ENCODE peak calls at places on chromosomes 13 and 19, in nine cellular contexts. O, Z, E, N, T, P, U, X and G are unnamed samples.

GRCh38 chr13:112254061-112254818 is 121.9 kb upstream of the SPACA7 start:
- DNase-seq in O (peak; percentile 63), Z (no peak), E (no peak), N (no peak), T (no peak), P (no peak), U (no peak), X (no peak), G (no peak)

GRCh38 chr13:21015284-21015683 is 46.1 kb downstream of the LATS2 start:
- DNase-seq in O (no peak), Z (no peak), E (peak; percentile 54), N (no peak), T (no peak), P (no peak), U (no peak), X (no peak), G (no peak)

GRCh38 chr19:49908480-49909420 is 12.1 kb upstream of the IL4I1 start:
- DNase-seq in O (no peak), Z (no peak), E (no peak), N (no peak), T (no peak), P (no peak), U (no peak), X (no peak), G (no peak)

GRCh38 chr19:10317857-10318462 is 2.1 kb upstream of the FDX2 start:
- DNase-seq in O (no peak), Z (no peak), E (no peak), N (no peak), T (no peak), P (no peak), U (no peak), X (no peak), G (no peak)

GRCh38 chr19:49793561-49793840 is 19.6 kb downstream of the FUZ start:
- DNase-seq in O (no peak), Z (no peak), E (no peak), N (no peak), T (peak; percentile 42), P (no peak), U (no peak), X (no peak), G (no peak)

GRCh38 chr13:99214691-99215090 is 14.0 kb downstream of the UBAC2 start:
- DNase-seq in O (no peak), Z (no peak), E (no peak), N (no peak), T (no peak), P (no peak), U (no peak), X (no peak), G (no peak)

GRCh38 chr13:101416181-101417042 is at the start of gene NALCN:
- DNase-seq in O (peak; percentile 73), Z (peak; percentile 65), E (peak; percentile 13), N (peak; percentile 37), T (peak; percentile 24), P (peak; percentile 25), U (no peak), X (peak; percentile 71), G (peak; percentile 49)

GRCh38 chr19:41154060-41154459 is 39.0 kb upstream of the CYP2S1 start:
- DNase-seq in O (no peak), Z (no peak), E (no peak), N (no peak), T (no peak), P (no peak), U (no peak), X (no peak), G (no peak)

GRCh38 chr13:30908416-30908980 is 2.4 kb downstream of the MEDAG start:
- DNase-seq in O (no peak), Z (no peak), E (peak; percentile 96), N (no peak), T (no peak), P (no peak), U (no peak), X (no peak), G (no peak)

GRCh38 chr13:45411631-45412030 is 6.5 kb downstream of the SLC25A30 start:
- DNase-seq in O (no peak), Z (no peak), E (no peak), N (no peak), T (no peak), P (no peak), U (no peak), X (no peak), G (no peak)

GRCh38 chr13:22103046-22103445 is 432.2 kb downstream of the FGF9 start:
- DNase-seq in O (no peak), Z (no peak), E (peak; percentile 49), N (no peak), T (no peak), P (no peak), U (no peak), X (no peak), G (no peak)

GRCh38 chr19:5001547-5002131 is 32.7 kb downstream of the KDM4B start:
- DNase-seq in O (no peak), Z (no peak), E (peak; percentile 73), N (peak; percentile 65), T (peak; percentile 62), P (peak; percentile 36), U (peak; percentile 81), X (peak; percentile 61), G (peak; percentile 63)

GRCh38 chr19:8335343-8336071 is 7.6 kb downstream of the KANK3 start:
- DNase-seq in O (no peak), Z (no peak), E (no peak), N (no peak), T (peak; percentile 66), P (no peak), U (no peak), X (no peak), G (peak; percentile 34)

GRCh38 chr19:43482193-43482592 is 16.8 kb upstream of the LYPD3 start:
- DNase-seq in O (no peak), Z (no peak), E (no peak), N (no peak), T (no peak), P (no peak), U (no peak), X (no peak), G (no peak)

GRCh38 chr13:28376604-28377003 is 118.3 kb downstream of the FLT1 start:
- DNase-seq in O (no peak), Z (no peak), E (no peak), N (no peak), T (no peak), P (no peak), U (no peak), X (no peak), G (no peak)
- TF ChIP-seq CTCF in O (no peak), Z (no peak), E (no peak), N (no peak), T (no peak), P (no peak), U (no peak), X (no peak), G (no peak)

GRCh38 chr13:49679244-49679643 is 12.0 kb downstream of the EBPL start:
- DNase-seq in O (no peak), Z (no peak), E (peak; percentile 31), N (no peak), T (peak; percentile 11), P (no peak), U (no peak), X (no peak), G (no peak)
- TF ChIP-seq CTCF in O (no peak), Z (no peak), E (peak; percentile 23), N (no peak), T (peak; percentile 10), P (no peak), U (peak; percentile 2), X (no peak), G (no peak)

GRCh38 chr19:38806371-38806770 is 6.4 kb downstream of the LGALS4 start:
- DNase-seq in O (no peak), Z (no peak), E (no peak), N (no peak), T (no peak), P (no peak), U (no peak), X (no peak), G (no peak)
- TF ChIP-seq CTCF in O (no peak), Z (no peak), E (no peak), N (no peak), T (no peak), P (no peak), U (no peak), X (no peak), G (no peak)

GRCh38 chr19:37885392-37885791 is 21.0 kb downstream of the WDR87 start:
- DNase-seq in O (no peak), Z (no peak), E (no peak), N (no peak), T (peak; percentile 43), P (no peak), U (no peak), X (no peak), G (no peak)
- TF ChIP-seq CTCF in O (no peak), Z (no peak), E (no peak), N (no peak), T (no peak), P (no peak), U (no peak), X (no peak), G (no peak)

GRCh38 chr19:17605761-17606745 is 50.6 kb downstream of the COLGALT1 start:
- DNase-seq in O (peak; percentile 89), Z (peak; percentile 90), E (peak; percentile 60), N (peak; percentile 76), T (peak; percentile 95), P (peak; percentile 78), U (peak; percentile 46), X (peak; percentile 96), G (peak; percentile 88)
- TF ChIP-seq CTCF in O (peak; percentile 78), Z (peak; percentile 68), E (peak; percentile 33), N (peak; percentile 81), T (peak; percentile 30), P (peak; percentile 72), U (peak; percentile 63), X (peak; percentile 72), G (peak; percentile 80)

DNA sequence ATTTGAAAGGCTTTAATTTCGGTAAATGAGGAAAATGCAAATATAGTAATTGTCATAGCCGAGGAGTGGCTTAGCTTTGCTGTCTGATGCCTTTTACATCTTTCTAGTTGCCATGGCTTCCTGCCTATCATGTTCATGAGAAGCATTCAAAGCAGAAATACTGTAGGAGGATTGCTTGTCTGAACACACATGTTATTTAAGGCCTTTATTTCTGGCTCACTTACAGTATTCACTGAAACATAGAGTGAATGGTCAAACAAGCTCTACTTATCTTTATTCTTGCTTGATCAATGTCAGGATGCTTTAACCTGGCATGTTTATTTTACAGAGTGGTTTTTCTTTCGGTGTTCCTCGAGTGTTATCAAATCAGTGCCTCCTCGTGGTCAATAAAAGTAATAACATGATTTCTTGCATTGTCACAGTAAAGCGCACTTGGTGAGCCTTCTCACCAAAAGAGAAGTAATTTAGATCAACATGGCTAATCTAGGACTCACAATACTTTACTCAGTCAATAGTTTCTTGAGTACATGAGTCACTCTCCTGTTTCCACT is 73.5 kb upstream of the PCDH17 start:
- DNase-seq in O (no peak), Z (no peak), E (no peak), N (no peak), T (peak; percentile 1), P (no peak), U (no peak), X (peak; percentile 67), G (no peak)
- TF ChIP-seq CTCF in O (peak; percentile 76), Z (peak; percentile 41), E (no peak), N (peak; percentile 81), T (no peak), P (peak; percentile 71), U (no peak), X (peak; percentile 64), G (peak; percentile 80)